ENCODE peak calls at places on chromosomes 6 and 20, in five cellular contexts. M, B, J, H and V are unnamed samples.

GRCh38 chr6:107786709-107787588 is 37.2 kb downstream of the SCML4 start:
- DNase-seq in J (no peak), B (no peak), M (no peak), H (no peak), V (peak)

GRCh38 chr6:37757381-37757780 is 59.7 kb upstream of the MDGA1 start:
- DNase-seq in J (no peak), M (no peak), B (no peak), H (no peak), V (no peak)

GRCh38 chr20:41888434-41888833 is 270.3 kb upstream of the CHD6 start:
- DNase-seq in J (no peak), B (no peak), H (no peak), M (no peak), V (no peak)

GRCh38 chr20:8432435-8433148 is 300.5 kb downstream of the PLCB1 start:
- DNase-seq in J (no peak), M (no peak), B (no peak), H (peak), V (no peak)

GRCh38 chr6:170034294-170034693 is 256.6 kb downstream of the DLL1 start:
- DNase-seq in B (no peak), M (no peak), H (no peak), J (no peak), V (no peak)

GRCh38 chr6:99790679-99791078 is 184.0 kb downstream of the PRDM13 start:
- DNase-seq in H (no peak), B (no peak), M (no peak), J (no peak), V (no peak)

GRCh38 chr6:47238456-47238995 is 71.2 kb downstream of the TNFRSF21 start:
- DNase-seq in J (peak), M (no peak), H (no peak), B (no peak), V (no peak)

GRCh38 chr6:130288065-130288464 is 65.3 kb upstream of the SAMD3 start:
- DNase-seq in M (no peak), J (no peak), H (no peak), B (no peak), V (no peak)

GRCh38 chr6:30101939-30102700 is 10.8 kb downstream of the TRIM31 start:
- DNase-seq in J (peak), H (peak), B (peak), M (peak), V (no peak)

GRCh38 chr6:158068893-158069799 is 87.5 kb downstream of the SYNJ2 start:
- DNase-seq in H (no peak), B (no peak), J (no peak), M (no peak), V (no peak)

GRCh38 chr6:75202676-75203131 is 3.1 kb downstream of the COL12A1 start:
- DNase-seq in M (no peak), H (peak), B (no peak), J (no peak), V (no peak)

GRCh38 chr6:111147440-111147839 is 60.1 kb downstream of the SLC16A10 start:
- DNase-seq in M (no peak), H (no peak), B (no peak), J (no peak), V (no peak)

GRCh38 chr6:146289816-146290588 is 253.6 kb upstream of the RAB32 start:
- DNase-seq in J (no peak), B (no peak), M (no peak), H (no peak), V (no peak)

GRCh38 chr6:27279513-27280063 is 32.1 kb downstream of the PRSS16 start:
- DNase-seq in J (peak), M (no peak), H (no peak), B (no peak), V (no peak)

GRCh38 chr6:157486632-157487031 is 105.6 kb downstream of the ZDHHC14 start:
- DNase-seq in B (no peak), M (no peak), J (no peak), H (no peak), V (no peak)

GRCh38 chr6:45946352-45946751 is 69.3 kb downstream of the CLIC5 start:
- DNase-seq in M (no peak), H (peak), B (peak), J (peak), V (no peak)

GRCh38 chr6:46894429-46894828 is 27.3 kb downstream of the ADGRF5 start:
- DNase-seq in H (no peak), M (no peak), J (no peak), B (no peak), V (no peak)

GRCh38 chr20:37288091-37288490 is 1.4 kb upstream of the MANBAL start:
- DNase-seq in H (no peak), B (no peak), M (no peak), J (peak), V (no peak)

GRCh38 chr20:3164043-3164762 is 4.5 kb upstream of the FASTKD5 start:
- DNase-seq in B (no peak), J (no peak), M (no peak), H (no peak), V (no peak)

GRCh38 chr20:15196580-15197255 is 859.3 kb upstream of the FLRT3 start:
- DNase-seq in M (no peak), H (no peak), J (no peak), B (no peak), V (no peak)

GRCh38 chr6:49546371-49546770 is 4.1 kb upstream of the C6orf141 start:
- DNase-seq in B (no peak), J (no peak), M (no peak), H (no peak), V (no peak)

GRCh38 chr20:44829688-44830087 is 19.3 kb upstream of the RIMS4 start:
- DNase-seq in J (no peak), B (no peak), M (no peak), H (no peak), V (no peak)

GRCh38 chr6:35506536-35506935 is 6.2 kb downstream of the TULP1 start:
- DNase-seq in H (no peak), M (no peak), J (no peak), B (no peak), V (no peak)

GRCh38 chr6:5316946-5317345 is 55.6 kb downstream of the FARS2 start:
- DNase-seq in B (no peak), J (no peak), M (no peak), H (no peak), V (no peak)

GRCh38 chr20:43914697-43915208 is at the start of gene TOX2:
- DNase-seq in J (peak), B (no peak), M (no peak), H (peak), V (no peak)

GRCh38 chr6:69914015-69914485 is 47.7 kb downstream of the COL19A1 start:
- DNase-seq in J (no peak), B (no peak), H (no peak), M (no peak), V (no peak)

GRCh38 chr20:56574531-56575142 is 41.6 kb downstream of the FAM209B start:
- DNase-seq in J (peak), B (no peak), H (no peak), M (no peak), V (no peak)

GRCh38 chr6:165950316-165950715 is 217.3 kb downstream of the TBXT start:
- DNase-seq in J (no peak), M (no peak), H (no peak), B (no peak), V (no peak)

GRCh38 chr6:101517632-101518031 is 124.1 kb downstream of the GRIK2 start:
- DNase-seq in M (no peak), H (no peak), J (no peak), B (no peak), V (no peak)

GRCh38 chr6:101513181-101513580 is 119.7 kb downstream of the GRIK2 start:
- DNase-seq in M (no peak), J (no peak), B (no peak), H (no peak), V (no peak)

GRCh38 chr6:101522254-101522653 is 128.7 kb downstream of the GRIK2 start:
- DNase-seq in H (no peak), B (no peak), M (no peak), J (no peak), V (no peak)

DNA sequence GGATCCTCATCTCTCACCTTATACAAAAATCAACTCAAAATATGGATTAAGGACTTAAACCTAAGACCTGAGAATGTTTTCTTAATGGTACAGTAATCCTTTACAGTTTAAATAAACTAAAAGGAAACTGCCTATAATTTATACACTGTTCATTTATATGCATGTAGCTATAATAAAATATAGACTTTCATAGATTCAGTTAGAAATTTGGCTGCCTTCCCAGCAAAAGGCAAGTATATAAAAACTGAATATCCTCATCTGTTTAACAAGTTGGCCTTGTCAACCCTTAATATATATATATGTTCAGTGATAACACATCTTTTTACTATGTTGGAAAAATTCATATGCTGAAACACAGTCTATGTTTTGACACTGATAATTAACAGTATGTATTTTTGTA is 123.0 kb downstream of the GRIK2 start:
- DNase-seq in B (no peak), J (no peak), M (no peak), H (no peak), V (no peak)
- H3K27ac ChIP-seq in B (no peak), J (no peak), M (no peak), H (no peak), V (no peak)

GRCh38 chr6:11149551-11149950 is 38.0 kb upstream of the ERVFRD-1 start:
- DNase-seq in M (no peak), J (no peak), H (no peak), B (no peak), V (no peak)

GRCh38 chr6:11151488-11151887 is 40.0 kb upstream of the ERVFRD-1 start:
- DNase-seq in J (no peak), M (no peak), B (no peak), H (no peak), V (no peak)

GRCh38 chr6:11153447-11153846 is 41.9 kb upstream of the ERVFRD-1 start:
- DNase-seq in H (no peak), M (no peak), J (no peak), B (no peak), V (no peak)

GRCh38 chr6:11152581-11152980 is 41.1 kb upstream of the ERVFRD-1 start:
- DNase-seq in H (no peak), J (no peak), M (no peak), B (no peak), V (no peak)
- TF ChIP-seq ZBTB33 in H (no peak), J (no peak), M (no peak), B (no peak), V (no peak)

GRCh38 chr6:42227173-42227850 is 9.7 kb upstream of the MRPS10 start:
- DNase-seq in H (no peak), J (no peak), B (no peak), M (no peak), V (no peak)
- H3K27ac ChIP-seq in H (peak), J (no peak), B (peak), M (peak), V (no peak)

GRCh38 chr20:23152902-23153301 is 66.8 kb upstream of the CD93 start:
- DNase-seq in M (no peak), H (no peak), J (no peak), B (no peak), V (no peak)

GRCh38 chr20:23153696-23154341 is 67.7 kb upstream of the CD93 start:
- DNase-seq in M (no peak), H (no peak), J (no peak), B (no peak), V (no peak)

GRCh38 chr20:23156170-23156841 is 70.2 kb upstream of the CD93 start:
- DNase-seq in B (peak), H (no peak), M (peak), J (peak), V (no peak)

GRCh38 chr20:23156842-23157423 is 70.8 kb upstream of the CD93 start:
- DNase-seq in B (no peak), H (no peak), M (no peak), J (no peak), V (no peak)

GRCh38 chr20:23155141-23155590 is 69.0 kb upstream of the CD93 start:
- DNase-seq in H (no peak), B (no peak), M (no peak), J (peak), V (no peak)
- TF ChIP-seq ZBTB33 in H (no peak), B (no peak), M (no peak), J (no peak), V (no peak)

DNA sequence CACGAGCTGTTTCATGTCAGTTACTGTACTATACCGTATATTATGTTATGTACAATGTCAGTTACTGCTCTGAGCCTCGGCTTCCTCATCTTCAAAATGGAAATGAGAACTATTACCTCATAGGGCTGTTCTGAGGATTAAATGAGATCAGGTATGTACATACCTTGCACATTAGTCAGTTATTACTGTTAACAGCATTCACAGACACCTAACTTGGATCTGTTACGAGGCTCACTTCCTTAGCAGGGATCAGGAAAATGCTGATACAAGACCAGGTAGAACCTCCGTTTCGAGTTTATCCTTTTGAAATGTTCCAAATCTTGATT is 69.7 kb upstream of the TBC1D7 start:
- DNase-seq in H (no peak), B (no peak), J (no peak), M (no peak), V (no peak)
- H3K27ac ChIP-seq in H (no peak), B (no peak), J (no peak), M (no peak), V (no peak)

GRCh38 chr6:54288476-54288875 is 19.8 kb upstream of the TINAG start:
- DNase-seq in J (no peak), H (no peak), M (no peak), B (no peak), V (no peak)
- TF ChIP-seq ZBTB33 in J (no peak), H (no peak), M (no peak), B (no peak), V (no peak)

GRCh38 chr20:34534391-34535165 is 18.4 kb downstream of the DYNLRB1 start:
- DNase-seq in B (no peak), J (no peak), H (no peak), M (no peak), V (no peak)

GRCh38 chr20:34530342-34530741 is 14.1 kb downstream of the DYNLRB1 start:
- DNase-seq in J (no peak), H (no peak), M (no peak), B (no peak), V (no peak)

GRCh38 chr20:34531608-34532265 is 15.5 kb downstream of the DYNLRB1 start:
- DNase-seq in H (no peak), M (no peak), B (no peak), J (no peak), V (no peak)

GRCh38 chr20:34532751-34533150 is 16.5 kb downstream of the DYNLRB1 start:
- DNase-seq in J (no peak), H (no peak), M (no peak), B (no peak), V (no peak)

DNA sequence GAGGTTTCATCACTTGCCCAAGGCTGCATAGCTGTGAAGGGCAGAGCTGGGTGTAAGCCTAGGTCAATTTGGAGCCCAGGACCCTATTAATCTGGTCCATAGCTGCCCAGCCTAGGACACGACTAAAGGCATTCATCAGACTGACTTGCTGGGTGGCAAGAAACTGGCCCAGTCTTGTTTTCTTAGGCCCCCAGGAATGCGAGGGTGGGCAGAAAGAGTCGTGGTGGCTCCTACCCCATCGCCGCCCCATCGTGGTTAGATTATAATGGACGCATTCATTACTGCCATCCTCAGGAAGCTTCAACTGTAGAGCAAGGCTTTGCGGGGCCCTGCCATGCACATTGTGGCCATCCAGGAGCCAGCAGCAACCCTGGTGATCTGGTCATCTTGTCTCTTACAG is 16.1 kb downstream of the DYNLRB1 start:
- DNase-seq in M (no peak), H (no peak), J (no peak), B (no peak), V (no peak)
- H3K27ac ChIP-seq in M (no peak), H (no peak), J (no peak), B (no peak), V (no peak)